ENCODE peak calls at places on chromosomes 5 and 9, in ten cellular contexts. A is tibial nerve, Q is A549, N is stomach, S is GM12878, F is ovary, B is HepG2, Y is sigmoid colon, R is suprapubic skin, C is upper lobe of left lung. L is an unnamed sample.

GRCh38 chr5:112248643-112249042 is 170.4 kb downstream of the EPB41L4A start:
- DNase-seq in N (no peak), Y (no peak), F (no peak), S (no peak), Q (no peak), A (no peak), R (no peak), C (no peak), B (no peak), L (no peak)

GRCh38 chr5:144369001-144369400 is 198.3 kb downstream of the KCTD16 start:
- DNase-seq in N (peak), R (no peak), F (no peak), A (no peak), Y (no peak), Q (no peak), C (no peak), S (no peak), B (no peak), L (no peak)

GRCh38 chr5:160342413-160342941 is 27.9 kb downstream of the C1QTNF2 start:
- DNase-seq in Q (no peak), R (no peak), B (no peak), A (no peak), F (peak), S (no peak), Y (peak), N (peak), C (no peak), L (no peak)

GRCh38 chr5:32712463-32713395 is 1.6 kb downstream of the NPR3 start:
- DNase-seq in S (no peak), N (no peak), R (no peak), B (no peak), A (no peak), C (no peak), F (no peak), Q (no peak), Y (no peak), L (no peak)

GRCh38 chr5:425714-426113 is 17.3 kb upstream of the EXOC3 start:
- DNase-seq in B (no peak), F (no peak), S (no peak), N (no peak), R (no peak), A (no peak), C (no peak), Y (peak), Q (no peak), L (no peak)

GRCh38 chr5:134177197-134178171 is 734 bp upstream of the SKP1 start:
- DNase-seq in R (peak), N (peak), F (peak), S (peak), Y (peak), B (peak), C (peak), A (peak), Q (peak), L (peak)

GRCh38 chr9:82424599-82424998 is 436.0 kb downstream of the SPATA31D1 start:
- DNase-seq in B (no peak), Y (no peak), F (no peak), S (no peak), Q (no peak), R (no peak), A (no peak), C (no peak), N (no peak), L (no peak)

GRCh38 chr5:2751592-2752021 is at the start of gene IRX2:
- DNase-seq in A (no peak), C (peak), N (peak), Q (peak), S (no peak), B (no peak), Y (no peak), R (peak), F (no peak), L (peak)

GRCh38 chr9:120655005-120655622 is 59.2 kb downstream of the MEGF9 start:
- DNase-seq in R (no peak), S (no peak), B (no peak), A (no peak), Y (no peak), C (no peak), N (no peak), Q (no peak), F (no peak), L (no peak)

GRCh38 chr9:134617246-134617645 is 24.4 kb upstream of the COL5A1 start:
- DNase-seq in A (no peak), Y (no peak), S (no peak), R (no peak), B (no peak), N (no peak), C (no peak), Q (no peak), F (no peak), L (no peak)

GRCh38 chr9:14687042-14687719 is 6.1 kb downstream of the ZDHHC21 start:
- DNase-seq in Y (no peak), R (no peak), S (no peak), Q (no peak), N (no peak), C (no peak), A (no peak), F (no peak), B (no peak), L (no peak)

GRCh38 chr9:132075853-132076252 is 3.8 kb downstream of the MED27 start:
- DNase-seq in C (no peak), Y (no peak), A (no peak), S (no peak), N (no peak), R (no peak), F (no peak), B (no peak), Q (no peak), L (no peak)

DNA sequence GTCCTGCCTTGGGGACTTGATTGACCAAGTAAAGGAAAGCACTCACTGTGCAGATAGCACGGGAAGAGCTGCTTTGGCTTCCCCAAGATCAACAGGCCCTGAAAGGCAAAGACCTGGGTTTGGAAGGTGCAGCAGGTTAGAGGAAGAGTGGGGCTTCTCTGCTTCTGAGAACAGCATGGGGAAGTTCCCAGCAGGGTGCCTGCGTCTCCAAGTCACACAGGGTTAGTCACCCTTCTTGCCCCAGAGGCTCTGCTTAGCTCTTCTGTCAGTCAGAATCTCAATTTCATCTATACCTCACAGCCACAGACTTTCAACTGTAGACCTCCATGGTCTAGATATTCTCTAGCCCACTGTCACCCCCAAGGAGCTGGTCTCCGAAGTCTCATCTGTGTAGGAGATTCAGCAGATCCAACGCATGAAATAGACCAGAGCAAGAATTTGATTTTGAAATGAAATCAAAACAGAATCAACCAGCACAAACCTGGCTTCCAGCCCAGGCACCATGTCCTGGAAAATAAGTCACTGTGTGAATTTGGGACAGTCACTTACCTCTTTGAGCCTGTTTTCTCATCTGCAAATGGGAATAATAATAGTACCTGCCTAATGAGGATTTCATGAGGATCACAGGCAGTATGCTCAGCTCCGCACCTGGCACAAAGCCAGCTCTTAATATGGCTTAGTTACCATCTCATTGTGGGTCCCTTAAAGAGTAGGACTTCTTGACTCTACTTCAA is 64.0 kb downstream of the SFXN1 start:
- DNase-seq in B (no peak), R (no peak), S (no peak), A (no peak), C (no peak), N (peak), Q (no peak), Y (no peak), F (no peak), L (no peak)
- TF ChIP-seq EP300 in B (no peak), R (no peak), S (no peak), A (no peak), C (no peak), N (no peak), Q (no peak), Y (no peak), F (no peak), L (no peak)

DNA sequence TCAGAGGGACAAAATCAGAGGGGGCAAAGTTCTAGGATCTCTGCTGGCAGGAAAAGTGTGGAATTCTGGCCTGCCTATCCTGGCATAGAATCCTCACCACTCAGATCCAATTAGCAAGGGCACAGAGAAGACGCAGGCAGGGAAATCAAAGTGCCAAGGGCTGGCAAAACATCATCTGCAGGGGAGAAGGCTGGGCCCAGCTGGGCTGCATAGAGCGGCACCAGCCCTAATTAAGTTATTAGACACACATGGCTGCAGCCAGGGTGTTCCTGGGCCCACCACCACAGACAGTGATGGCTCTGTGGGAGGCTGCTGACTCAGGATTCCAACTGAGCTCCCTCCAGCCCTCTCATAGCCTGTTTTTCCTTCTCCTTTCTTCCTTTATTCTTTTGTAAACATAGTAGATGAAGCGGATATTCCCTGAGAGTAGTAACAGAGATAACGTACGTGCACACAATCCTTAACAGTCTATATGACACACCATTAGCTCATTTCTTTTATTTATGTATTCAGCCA is 236.2 kb downstream of the ASTN2 start:
- DNase-seq in F (no peak), Y (no peak), C (no peak), R (no peak), S (no peak), Q (no peak), B (no peak), A (no peak), N (no peak), L (no peak)
- TF ChIP-seq POLR2A in F (no peak), Y (no peak), C (no peak), R (no peak), S (no peak), Q (no peak), B (no peak), A (no peak), N (no peak), L (no peak)

GRCh38 chr5:94748212-94748611 is 129.7 kb downstream of the SLF1 start:
- DNase-seq in R (no peak), N (no peak), Q (no peak), F (no peak), B (no peak), Y (no peak), S (no peak), C (no peak), A (no peak), L (no peak)

GRCh38 chr5:94747371-94747770 is 128.9 kb downstream of the SLF1 start:
- DNase-seq in N (no peak), Y (no peak), C (no peak), A (no peak), B (no peak), Q (no peak), F (no peak), S (no peak), R (no peak), L (no peak)

GRCh38 chr5:94744906-94745305 is 126.4 kb downstream of the SLF1 start:
- DNase-seq in R (no peak), Y (no peak), A (no peak), N (no peak), Q (no peak), F (no peak), S (no peak), C (no peak), B (no peak), L (no peak)

GRCh38 chr5:94746731-94747124 is 128.3 kb downstream of the SLF1 start:
- DNase-seq in Q (no peak), C (peak), Y (no peak), N (no peak), R (no peak), B (no peak), S (peak), A (no peak), F (no peak), L (no peak)

DNA sequence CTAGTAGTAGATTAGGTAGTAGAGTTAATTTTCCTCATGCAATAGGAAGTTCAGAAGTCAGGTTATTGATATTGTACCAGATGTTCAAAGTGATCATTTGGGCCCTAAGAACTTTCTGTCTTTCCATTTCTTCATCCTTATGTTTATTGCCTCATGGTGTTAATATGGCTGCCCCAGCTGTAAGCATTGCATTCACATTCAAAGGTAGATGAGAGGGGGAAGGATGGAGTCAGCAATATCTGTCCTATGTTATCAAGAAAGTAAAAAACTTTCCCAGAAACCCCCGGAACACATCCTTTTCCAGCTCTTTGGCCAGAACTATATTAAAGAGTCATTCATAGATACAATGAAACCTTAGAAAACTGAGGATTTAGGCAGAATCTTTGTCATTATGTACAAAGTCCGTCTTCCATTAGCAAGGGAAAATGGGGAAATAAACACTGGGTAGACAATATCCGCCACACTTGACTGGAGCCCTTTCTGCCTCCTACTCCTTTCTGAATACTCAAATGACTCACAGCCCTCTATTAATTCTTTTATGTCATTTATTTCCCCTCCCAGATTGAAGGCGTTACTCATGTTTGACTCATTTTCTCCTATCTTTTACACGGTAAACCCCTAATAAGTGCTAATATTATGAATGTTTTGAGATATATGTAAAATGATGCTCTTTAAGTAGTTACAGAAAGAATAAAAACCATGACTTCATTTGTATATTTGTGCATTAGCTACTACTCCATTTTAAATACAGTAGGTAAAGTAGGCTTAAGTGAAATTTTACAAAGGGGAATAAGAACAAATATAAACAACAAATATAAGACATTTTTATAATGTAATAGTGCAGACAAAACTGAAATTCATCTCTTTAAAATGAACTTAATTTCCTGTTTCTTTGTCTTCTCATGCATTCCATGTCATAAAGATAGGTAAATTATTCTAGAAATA is 127.6 kb downstream of the SLF1 start:
- DNase-seq in F (no peak), C (no peak), R (no peak), A (no peak), B (no peak), N (no peak), S (peak), Q (no peak), Y (no peak), L (no peak)
- TF ChIP-seq EP300 in F (no peak), C (no peak), R (no peak), A (no peak), B (no peak), N (no peak), S (peak), Q (no peak), Y (no peak), L (no peak)

GRCh38 chr5:157740211-157740610 is 3.3 kb upstream of the LSM11 start:
- DNase-seq in R (no peak), F (no peak), A (no peak), C (no peak), Q (peak), B (peak), Y (no peak), S (no peak), N (no peak), L (no peak)

GRCh38 chr5:157745041-157745456 is 1.5 kb downstream of the LSM11 start:
- DNase-seq in Y (no peak), S (no peak), Q (no peak), C (no peak), R (no peak), B (no peak), A (no peak), N (no peak), F (no peak), L (no peak)

GRCh38 chr5:157747173-157747758 is 3.8 kb downstream of the LSM11 start:
- DNase-seq in R (no peak), S (no peak), N (no peak), B (no peak), A (no peak), C (no peak), Q (no peak), Y (no peak), F (no peak), L (no peak)

GRCh38 chr5:157744055-157745011 is 821 bp downstream of the LSM11 start:
- DNase-seq in Q (no peak), C (peak), Y (no peak), N (no peak), F (peak), A (no peak), R (peak), S (no peak), B (no peak), L (peak)

DNA sequence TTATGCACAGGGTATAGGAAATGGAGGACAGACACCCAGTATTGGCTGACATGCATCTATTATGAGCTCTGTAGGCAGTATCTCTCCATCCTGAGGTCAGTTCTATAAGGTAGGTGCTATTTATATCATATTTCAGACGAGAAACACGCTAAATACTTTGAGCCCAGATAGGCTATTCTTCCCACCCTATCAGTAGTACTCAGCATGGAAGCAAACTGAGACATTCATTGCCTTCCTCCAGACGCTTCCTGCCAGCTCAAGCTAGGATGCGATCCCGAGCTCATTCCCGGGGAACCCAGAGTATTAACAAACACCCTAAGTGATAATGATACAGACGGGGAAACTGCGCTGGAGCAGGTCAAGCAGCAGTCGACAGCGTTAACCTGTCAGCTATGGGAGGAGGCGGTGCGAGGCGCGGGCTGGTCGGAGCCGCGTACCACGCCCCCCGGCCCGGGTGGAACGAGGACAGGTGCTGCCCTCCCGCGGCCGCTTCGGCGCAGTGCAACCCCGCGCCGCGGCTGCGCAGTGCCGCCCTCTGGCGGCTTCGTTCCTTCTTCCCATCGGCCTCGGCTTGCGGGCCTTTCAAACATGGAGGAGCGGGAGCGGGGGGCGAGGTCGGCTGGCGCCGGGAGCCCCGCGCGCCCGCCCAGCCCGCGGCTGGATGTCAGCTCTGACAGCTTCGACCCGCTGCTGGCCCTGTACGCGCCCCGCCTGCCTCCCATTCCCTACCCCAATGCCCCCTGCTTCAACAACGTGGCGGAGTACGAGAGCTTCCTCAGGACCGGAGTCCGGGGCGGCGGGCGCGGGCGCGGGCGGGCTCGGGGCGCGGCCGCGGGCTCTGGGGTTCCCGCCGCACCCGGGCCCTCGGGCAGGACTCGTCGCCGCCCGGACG is at the start of gene LSM11:
- DNase-seq in S (peak), A (peak), F (peak), Y (peak), C (peak), N (peak), R (peak), Q (peak), B (peak), L (peak)
- TF ChIP-seq POLR2A in S (peak), A (peak), F (no peak), Y (no peak), C (no peak), N (no peak), R (no peak), Q (no peak), B (peak), L (peak)

GRCh38 chr9:96494215-96494800 is 44.3 kb downstream of the HABP4 start:
- DNase-seq in C (no peak), Q (no peak), Y (no peak), R (no peak), N (no peak), F (peak), B (no peak), A (no peak), S (no peak), L (no peak)

GRCh38 chr9:96497117-96497399 is 47.1 kb downstream of the HABP4 start:
- DNase-seq in A (no peak), Q (no peak), S (no peak), B (no peak), R (no peak), N (no peak), F (no peak), Y (no peak), C (no peak), L (no peak)

GRCh38 chr9:96493757-96494156 is 43.8 kb downstream of the HABP4 start:
- DNase-seq in C (no peak), F (peak), N (no peak), S (no peak), Q (no peak), R (no peak), Y (no peak), A (no peak), B (no peak), L (no peak)

GRCh38 chr9:96496368-96497116 is 46.6 kb downstream of the HABP4 start:
- DNase-seq in B (no peak), C (no peak), Y (no peak), Q (no peak), R (no peak), A (no peak), S (no peak), F (peak), N (no peak), L (no peak)

GRCh38 chr9:96495341-96495740 is 45.4 kb downstream of the HABP4 start:
- DNase-seq in R (no peak), N (no peak), B (no peak), Q (no peak), C (peak), A (no peak), Y (no peak), F (peak), S (no peak), L (no peak)
- TF ChIP-seq EP300 in R (no peak), N (no peak), B (no peak), Q (no peak), C (no peak), A (no peak), Y (no peak), F (no peak), S (no peak), L (no peak)

L was measured in transverse colon.